ENCODE peak calls at places on chromosomes 6 and 20, in four cellular contexts. One of them, this sample, is unnamed.

GRCh38 chr6:39199976-39200375 is 29.3 kb downstream of the KCNK5 start:
- DNase-seq in K562: no peak
- DNase-seq in transverse colon: no peak
- DNase-seq in suprapubic skin: no peak
- DNase-seq in this sample: no peak

GRCh38 chr6:14066782-14067406 is 50.7 kb upstream of the CD83 start:
- DNase-seq in K562: peak; percentile 69
- DNase-seq in transverse colon: no peak
- DNase-seq in suprapubic skin: no peak
- DNase-seq in this sample: no peak

GRCh38 chr6:41519305-41519747 is 26.9 kb upstream of the FOXP4 start:
- DNase-seq in K562: no peak
- DNase-seq in transverse colon: peak; percentile 75
- DNase-seq in suprapubic skin: no peak
- DNase-seq in this sample: no peak

GRCh38 chr20:31485450-31486339 is 10.6 kb downstream of the REM1 start:
- DNase-seq in suprapubic skin: peak; percentile 74
- DNase-seq in K562: peak; percentile 43
- DNase-seq in transverse colon: peak; percentile 44
- DNase-seq in this sample: no peak

GRCh38 chr20:49534314-49534713 is 33.6 kb downstream of the PTGIS start:
- DNase-seq in transverse colon: peak; percentile 52
- DNase-seq in suprapubic skin: no peak
- DNase-seq in K562: peak; percentile 81
- DNase-seq in this sample: peak; percentile 19

GRCh38 chr6:148467926-148468325 is 125.3 kb downstream of the SASH1 start:
- DNase-seq in suprapubic skin: no peak
- DNase-seq in transverse colon: no peak
- DNase-seq in K562: no peak
- DNase-seq in this sample: no peak

GRCh38 chr20:53984354-53984753 is 86.0 kb downstream of the BCAS1 start:
- DNase-seq in suprapubic skin: peak; percentile 81
- DNase-seq in K562: no peak
- DNase-seq in transverse colon: no peak
- DNase-seq in this sample: no peak

GRCh38 chr6:149642829-149643580 is 5.5 kb downstream of the KATNA1 start:
- DNase-seq in suprapubic skin: no peak
- DNase-seq in K562: no peak
- DNase-seq in transverse colon: no peak
- DNase-seq in this sample: no peak

GRCh38 chr6:130377371-130377770 is 11.6 kb downstream of the TMEM200A start:
- DNase-seq in suprapubic skin: no peak
- DNase-seq in K562: no peak
- DNase-seq in transverse colon: no peak
- DNase-seq in this sample: no peak

GRCh38 chr20:3730803-3731370 is 1.6 kb upstream of the HSPA12B start:
- DNase-seq in K562: no peak
- DNase-seq in transverse colon: no peak
- DNase-seq in suprapubic skin: no peak
- DNase-seq in this sample: no peak

GRCh38 chr6:25360611-25361010 is 81.4 kb downstream of the CARMIL1 start:
- DNase-seq in transverse colon: no peak
- DNase-seq in K562: no peak
- DNase-seq in suprapubic skin: no peak
- DNase-seq in this sample: no peak

GRCh38 chr6:158767714-158768113 is 51.5 kb downstream of the EZR start:
- DNase-seq in suprapubic skin: no peak
- DNase-seq in transverse colon: peak; percentile 46
- DNase-seq in K562: no peak
- DNase-seq in this sample: no peak

GRCh38 chr6:139984317-139984716 is 609.9 kb upstream of the CITED2 start:
- DNase-seq in K562: no peak
- DNase-seq in suprapubic skin: no peak
- DNase-seq in transverse colon: no peak
- DNase-seq in this sample: no peak

GRCh38 chr6:11309947-11310665 is 77.6 kb upstream of the NEDD9 start:
- DNase-seq in suprapubic skin: no peak
- DNase-seq in transverse colon: no peak
- DNase-seq in K562: no peak
- DNase-seq in this sample: no peak

GRCh38 chr6:119495230-119495683 is 145.7 kb upstream of the MAN1A1 start:
- DNase-seq in K562: no peak
- DNase-seq in suprapubic skin: peak; percentile 59
- DNase-seq in transverse colon: peak; percentile 46
- DNase-seq in this sample: no peak

GRCh38 chr6:34377984-34378383 is 14.5 kb downstream of the NUDT3 start:
- DNase-seq in transverse colon: no peak
- DNase-seq in suprapubic skin: no peak
- DNase-seq in K562: no peak
- DNase-seq in this sample: no peak

GRCh38 chr6:52362443-52363221 is 681 bp downstream of the PAQR8 start:
- DNase-seq in K562: peak; percentile 63
- DNase-seq in suprapubic skin: peak; percentile 75
- DNase-seq in transverse colon: peak; percentile 47
- DNase-seq in this sample: no peak

GRCh38 chr20:24870876-24871275 is 78.2 kb upstream of the CST7 start:
- DNase-seq in suprapubic skin: no peak
- DNase-seq in transverse colon: no peak
- DNase-seq in K562: no peak
- DNase-seq in this sample: no peak

GRCh38 chr6:56757585-56757984 is 114.9 kb upstream of the DST start:
- DNase-seq in K562: no peak
- DNase-seq in transverse colon: peak; percentile 52
- DNase-seq in suprapubic skin: no peak
- DNase-seq in this sample: no peak

DNA sequence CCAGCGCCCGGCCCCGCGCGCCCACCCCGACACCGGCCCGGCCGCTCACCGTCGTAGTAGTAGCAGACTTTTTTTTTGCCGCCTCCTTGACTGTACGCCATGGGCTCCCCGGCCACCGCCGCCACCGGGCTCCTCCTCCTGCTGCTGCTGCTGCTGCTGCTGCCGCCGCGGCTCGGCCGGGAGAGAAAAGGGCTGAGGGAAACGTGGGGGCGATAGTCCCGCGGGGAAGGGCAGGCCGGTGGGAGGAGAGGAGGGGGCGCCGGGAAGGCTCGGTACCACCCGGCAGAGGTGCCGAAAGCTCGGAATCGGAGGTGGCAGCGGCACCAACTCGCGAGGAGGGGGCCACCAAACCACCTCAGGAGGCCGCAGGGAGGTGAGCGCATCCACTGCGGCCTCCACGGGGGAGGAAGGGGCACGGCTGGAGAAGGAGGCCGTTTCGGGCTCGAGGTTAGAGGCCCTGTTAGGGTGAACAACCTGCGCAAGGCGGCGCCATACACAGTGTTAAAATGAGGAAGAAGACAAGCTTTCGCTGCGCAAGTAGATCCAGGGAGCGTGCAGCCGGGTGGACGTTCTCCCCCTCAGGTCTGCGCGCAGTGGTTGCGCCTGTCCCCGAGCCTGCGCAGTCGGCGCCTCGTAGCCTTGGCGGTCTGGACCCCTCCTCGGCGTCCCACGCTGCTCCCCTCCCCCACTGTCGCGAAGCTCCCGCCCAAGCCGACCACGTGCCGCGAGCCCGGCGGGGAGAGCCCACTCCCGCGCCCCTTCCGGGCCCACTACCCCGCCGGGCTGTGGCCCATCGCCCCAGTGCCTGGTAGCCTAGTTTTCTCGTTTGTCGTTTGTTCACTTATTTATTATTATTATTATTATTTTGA is at the start of gene HDAC2:
- DNase-seq in K562: peak; percentile 93
- DNase-seq in transverse colon: peak; percentile 87
- DNase-seq in suprapubic skin: peak; percentile 91
- DNase-seq in this sample: peak; percentile 71
- TF ChIP-seq EP300 in K562: peak; percentile 53
- TF ChIP-seq EP300 in transverse colon: no peak
- TF ChIP-seq EP300 in suprapubic skin: no peak
- TF ChIP-seq EP300 in this sample: peak; percentile 11

DNA sequence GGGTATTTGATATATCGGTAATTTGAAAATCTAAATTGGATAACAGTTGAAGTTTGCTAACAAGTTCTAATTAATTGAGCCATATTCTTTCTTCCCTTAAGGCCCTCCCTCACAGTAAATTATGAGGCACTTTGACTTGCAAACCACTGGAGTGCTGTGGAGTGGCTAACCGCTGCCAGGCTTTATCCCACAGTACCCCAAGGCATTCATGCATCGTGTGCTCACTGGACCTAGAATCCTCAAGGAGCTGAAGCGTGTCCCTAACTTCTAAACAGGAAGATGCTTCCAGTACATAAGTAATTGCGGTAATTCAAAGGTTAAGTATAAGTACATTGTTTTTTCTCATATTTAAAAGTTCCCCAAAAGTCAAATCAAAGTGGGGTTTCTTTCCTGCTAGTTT is 499.9 kb downstream of the TFAP2A start:
- DNase-seq in transverse colon: no peak
- DNase-seq in suprapubic skin: no peak
- DNase-seq in K562: no peak
- DNase-seq in this sample: no peak
- TF ChIP-seq EP300 in transverse colon: no peak
- TF ChIP-seq EP300 in suprapubic skin: no peak
- TF ChIP-seq EP300 in K562: no peak
- TF ChIP-seq EP300 in this sample: no peak

DNA sequence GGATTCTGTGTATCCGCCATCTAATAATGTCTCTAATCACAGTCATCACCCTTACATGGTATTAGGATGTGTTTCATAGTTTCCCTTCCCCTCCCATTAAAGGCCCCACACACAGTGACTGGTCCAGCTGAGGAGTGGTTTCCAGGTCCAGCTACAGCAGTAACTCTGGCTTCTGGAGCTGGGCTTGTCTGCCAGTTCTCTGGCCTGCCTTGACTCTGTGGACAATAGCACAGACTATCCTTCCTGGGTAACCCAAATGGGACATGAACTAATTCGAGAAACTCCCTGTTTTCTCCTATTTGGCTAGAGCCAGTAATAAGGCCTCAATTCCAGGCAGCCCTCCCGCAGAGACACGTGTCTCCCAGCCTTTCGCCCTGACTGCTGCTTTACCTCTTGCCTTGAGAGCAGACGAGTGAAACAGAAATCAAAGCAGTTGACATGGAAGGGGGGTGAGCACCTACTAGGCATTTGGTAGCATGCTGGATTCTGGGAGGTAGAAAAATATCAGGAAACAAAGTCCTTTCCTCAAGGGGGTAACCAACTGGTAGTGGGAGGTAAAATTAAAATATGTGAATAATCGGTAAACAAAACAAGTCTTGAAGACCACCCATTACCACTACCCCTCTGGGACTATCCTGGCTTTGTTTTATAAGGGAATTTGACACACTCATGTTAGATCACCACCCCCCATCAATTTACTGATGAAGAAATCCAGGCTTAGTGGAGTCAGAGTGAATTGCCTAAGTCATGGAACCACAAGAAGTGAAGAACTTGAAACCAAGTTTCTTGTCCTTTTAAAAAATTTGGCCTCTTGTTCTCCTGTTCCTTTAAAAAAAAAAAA is 1.2 kb downstream of the TRAF3IP2 start:
- DNase-seq in transverse colon: peak; percentile 56
- DNase-seq in suprapubic skin: peak; percentile 85
- DNase-seq in K562: no peak
- DNase-seq in this sample: no peak
- TF ChIP-seq EP300 in transverse colon: no peak
- TF ChIP-seq EP300 in suprapubic skin: no peak
- TF ChIP-seq EP300 in K562: no peak
- TF ChIP-seq EP300 in this sample: no peak

GRCh38 chr20:47790032-47790965 is 5.0 kb upstream of the SULF2 start:
- DNase-seq in transverse colon: no peak
- DNase-seq in K562: no peak
- DNase-seq in suprapubic skin: no peak
- DNase-seq in this sample: no peak
- TF ChIP-seq EP300 in transverse colon: no peak
- TF ChIP-seq EP300 in K562: no peak
- TF ChIP-seq EP300 in suprapubic skin: no peak
- TF ChIP-seq EP300 in this sample: no peak

DNA sequence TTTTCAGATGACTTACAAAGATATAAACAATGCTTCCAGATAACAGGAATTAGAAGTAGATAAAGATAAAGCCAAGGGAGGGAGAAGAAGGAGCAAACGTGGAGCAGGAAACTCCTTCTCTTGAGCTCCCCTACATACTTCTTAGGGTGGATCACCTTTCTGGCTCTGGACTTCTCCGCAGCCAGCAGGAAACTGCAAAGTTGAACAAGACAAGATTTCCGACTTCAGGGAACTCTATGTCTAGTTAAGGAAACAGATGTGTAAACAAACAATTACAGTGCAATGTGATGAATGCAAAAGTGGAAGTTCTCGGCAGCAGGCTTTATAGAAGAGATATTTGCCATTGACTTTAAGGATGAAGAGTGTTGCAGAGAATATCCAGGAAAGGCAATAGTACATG is 134.0 kb upstream of the MARCKS start:
- DNase-seq in K562: no peak
- DNase-seq in transverse colon: no peak
- DNase-seq in suprapubic skin: no peak
- DNase-seq in this sample: no peak
- TF ChIP-seq EP300 in K562: no peak
- TF ChIP-seq EP300 in transverse colon: no peak
- TF ChIP-seq EP300 in suprapubic skin: no peak
- TF ChIP-seq EP300 in this sample: no peak